ENCODE peak calls at places on chromosomes 6 and 20, in five cellular contexts. One of them, this sample, is unnamed.

GRCh38 chr6:26400626-26401025 is 1.4 kb upstream of the BTN3A1 start:
- DNase-seq in stomach: no peak
- DNase-seq in caudate nucleus: no peak
- DNase-seq in esophagus squamous epithelium: no peak
- DNase-seq in pancreas: no peak
- DNase-seq in this sample: no peak

GRCh38 chr6:157116420-157116819 is 206.9 kb downstream of the TMEM242 start:
- DNase-seq in esophagus squamous epithelium: no peak
- DNase-seq in pancreas: no peak
- DNase-seq in caudate nucleus: no peak
- DNase-seq in stomach: no peak
- DNase-seq in this sample: no peak

GRCh38 chr6:37868447-37868825 is 48.9 kb downstream of the ZFAND3 start:
- DNase-seq in stomach: no peak
- DNase-seq in pancreas: no peak
- DNase-seq in caudate nucleus: no peak
- DNase-seq in esophagus squamous epithelium: no peak
- DNase-seq in this sample: no peak

GRCh38 chr6:14765106-14765505 is 480.8 kb upstream of the JARID2 start:
- DNase-seq in esophagus squamous epithelium: no peak
- DNase-seq in caudate nucleus: no peak
- DNase-seq in stomach: no peak
- DNase-seq in pancreas: no peak
- DNase-seq in this sample: no peak

GRCh38 chr20:31740208-31740607 is 1.1 kb downstream of the TPX2 start:
- DNase-seq in caudate nucleus: no peak
- DNase-seq in pancreas: no peak
- DNase-seq in esophagus squamous epithelium: no peak
- DNase-seq in stomach: no peak
- DNase-seq in this sample: no peak

GRCh38 chr20:13221673-13222318 is 722 bp downstream of the ISM1 start:
- DNase-seq in caudate nucleus: no peak
- DNase-seq in pancreas: peak; percentile 70
- DNase-seq in stomach: no peak
- DNase-seq in esophagus squamous epithelium: no peak
- DNase-seq in this sample: no peak

GRCh38 chr6:8219352-8219943 is 117.1 kb upstream of the EEF1E1 start:
- DNase-seq in caudate nucleus: no peak
- DNase-seq in stomach: peak; percentile 42
- DNase-seq in esophagus squamous epithelium: no peak
- DNase-seq in pancreas: peak; percentile 46
- DNase-seq in this sample: no peak

GRCh38 chr6:17808609-17809008 is 101.9 kb upstream of the NUP153 start:
- DNase-seq in pancreas: no peak
- DNase-seq in caudate nucleus: no peak
- DNase-seq in stomach: no peak
- DNase-seq in esophagus squamous epithelium: no peak
- DNase-seq in this sample: no peak

GRCh38 chr6:69570126-69570525 is 226.7 kb downstream of the LMBRD1 start:
- DNase-seq in caudate nucleus: no peak
- DNase-seq in esophagus squamous epithelium: no peak
- DNase-seq in stomach: no peak
- DNase-seq in pancreas: no peak
- DNase-seq in this sample: no peak

GRCh38 chr6:33156964-33157363 is 35.3 kb downstream of the COL11A2 start:
- DNase-seq in pancreas: no peak
- DNase-seq in esophagus squamous epithelium: no peak
- DNase-seq in caudate nucleus: no peak
- DNase-seq in stomach: no peak
- DNase-seq in this sample: no peak

GRCh38 chr6:52929321-52930164 is 20.0 kb upstream of the GSTA3 start:
- DNase-seq in stomach: peak; percentile 66
- DNase-seq in pancreas: peak; percentile 30
- DNase-seq in caudate nucleus: no peak
- DNase-seq in esophagus squamous epithelium: no peak
- DNase-seq in this sample: no peak

GRCh38 chr6:109595998-109596397 is 95.0 kb downstream of the AK9 start:
- DNase-seq in caudate nucleus: no peak
- DNase-seq in stomach: no peak
- DNase-seq in esophagus squamous epithelium: no peak
- DNase-seq in pancreas: no peak
- DNase-seq in this sample: no peak

GRCh38 chr6:75922226-75922625 is 150.2 kb downstream of the IMPG1 start:
- DNase-seq in stomach: no peak
- DNase-seq in esophagus squamous epithelium: no peak
- DNase-seq in pancreas: no peak
- DNase-seq in caudate nucleus: no peak
- DNase-seq in this sample: no peak

GRCh38 chr6:90121982-90122381 is 174.7 kb downstream of the BACH2 start:
- DNase-seq in pancreas: no peak
- DNase-seq in stomach: no peak
- DNase-seq in esophagus squamous epithelium: no peak
- DNase-seq in caudate nucleus: no peak
- DNase-seq in this sample: no peak

GRCh38 chr6:134851548-134851947 is 98.4 kb downstream of the ALDH8A1 start:
- DNase-seq in caudate nucleus: no peak
- DNase-seq in esophagus squamous epithelium: no peak
- DNase-seq in stomach: no peak
- DNase-seq in pancreas: no peak
- DNase-seq in this sample: no peak

GRCh38 chr6:1396952-1397868 is 7.8 kb downstream of the FOXF2 start:
- DNase-seq in esophagus squamous epithelium: no peak
- DNase-seq in pancreas: peak; percentile 69
- DNase-seq in caudate nucleus: no peak
- DNase-seq in stomach: peak; percentile 75
- DNase-seq in this sample: no peak

GRCh38 chr20:38187512-38187911 is 22.4 kb upstream of the TGM2 start:
- DNase-seq in caudate nucleus: no peak
- DNase-seq in esophagus squamous epithelium: no peak
- DNase-seq in stomach: no peak
- DNase-seq in pancreas: no peak
- DNase-seq in this sample: no peak

GRCh38 chr6:125156496-125156895 is 2.9 kb downstream of the TPD52L1 start:
- DNase-seq in esophagus squamous epithelium: no peak
- DNase-seq in stomach: no peak
- DNase-seq in pancreas: no peak
- DNase-seq in caudate nucleus: no peak
- DNase-seq in this sample: no peak

GRCh38 chr6:106417572-106418147 is 57.1 kb downstream of the CRYBG1 start:
- DNase-seq in stomach: no peak
- DNase-seq in esophagus squamous epithelium: no peak
- DNase-seq in pancreas: no peak
- DNase-seq in caudate nucleus: no peak
- DNase-seq in this sample: no peak

GRCh38 chr20:38119446-38119845 is 45.6 kb downstream of the TGM2 start:
- DNase-seq in pancreas: no peak
- DNase-seq in caudate nucleus: no peak
- DNase-seq in stomach: peak; percentile 11
- DNase-seq in esophagus squamous epithelium: no peak
- DNase-seq in this sample: no peak

GRCh38 chr6:112478036-112478435 is 130.9 kb downstream of the RFPL4B start:
- DNase-seq in pancreas: no peak
- DNase-seq in caudate nucleus: no peak
- DNase-seq in stomach: no peak
- DNase-seq in esophagus squamous epithelium: no peak
- DNase-seq in this sample: no peak

GRCh38 chr6:111552241-111552744 is 53.4 kb downstream of the TRAF3IP2 start:
- DNase-seq in stomach: peak; percentile 82
- DNase-seq in caudate nucleus: no peak
- DNase-seq in pancreas: peak; percentile 74
- DNase-seq in esophagus squamous epithelium: no peak
- DNase-seq in this sample: peak; percentile 51

GRCh38 chr20:49956689-49957443 is 20.7 kb downstream of the RNF114 start:
- DNase-seq in esophagus squamous epithelium: no peak
- DNase-seq in stomach: no peak
- DNase-seq in pancreas: no peak
- DNase-seq in caudate nucleus: no peak
- DNase-seq in this sample: peak; percentile 63

GRCh38 chr6:30883743-30884520 is at the start of gene DDR1:
- DNase-seq in pancreas: peak; percentile 75
- DNase-seq in caudate nucleus: peak; percentile 66
- DNase-seq in stomach: peak; percentile 89
- DNase-seq in esophagus squamous epithelium: no peak
- DNase-seq in this sample: peak; percentile 82

GRCh38 chr6:101931766-101932165 is 538.3 kb downstream of the GRIK2 start:
- DNase-seq in pancreas: no peak
- DNase-seq in stomach: no peak
- DNase-seq in esophagus squamous epithelium: no peak
- DNase-seq in caudate nucleus: no peak
- DNase-seq in this sample: no peak

GRCh38 chr6:70980800-70981199 is 23.9 kb upstream of the B3GAT2 start:
- DNase-seq in esophagus squamous epithelium: no peak
- DNase-seq in pancreas: no peak
- DNase-seq in stomach: no peak
- DNase-seq in caudate nucleus: no peak
- DNase-seq in this sample: no peak

GRCh38 chr20:40702504-40702903 is 13.5 kb upstream of the MAFB start:
- DNase-seq in stomach: no peak
- DNase-seq in pancreas: no peak
- DNase-seq in esophagus squamous epithelium: no peak
- DNase-seq in caudate nucleus: no peak
- DNase-seq in this sample: no peak

GRCh38 chr6:166025149-166025898 is 142.3 kb downstream of the TBXT start:
- DNase-seq in caudate nucleus: no peak
- DNase-seq in esophagus squamous epithelium: no peak
- DNase-seq in stomach: no peak
- DNase-seq in pancreas: no peak
- DNase-seq in this sample: no peak

GRCh38 chr6:37862992-37863391 is 43.5 kb downstream of the ZFAND3 start:
- DNase-seq in pancreas: no peak
- DNase-seq in stomach: no peak
- DNase-seq in esophagus squamous epithelium: no peak
- DNase-seq in caudate nucleus: no peak
- DNase-seq in this sample: no peak

GRCh38 chr20:46563170-46563847 is 12.9 kb upstream of the OCSTAMP start:
- DNase-seq in stomach: no peak
- DNase-seq in caudate nucleus: no peak
- DNase-seq in pancreas: no peak
- DNase-seq in esophagus squamous epithelium: no peak
- DNase-seq in this sample: peak; percentile 41

GRCh38 chr6:84411060-84411629 is 183.7 kb upstream of the CEP162 start:
- DNase-seq in pancreas: no peak
- DNase-seq in caudate nucleus: no peak
- DNase-seq in esophagus squamous epithelium: no peak
- DNase-seq in stomach: no peak
- DNase-seq in this sample: no peak

GRCh38 chr20:24164360-24164759 is 175.8 kb upstream of the GGTLC1 start:
- DNase-seq in caudate nucleus: no peak
- DNase-seq in pancreas: no peak
- DNase-seq in stomach: no peak
- DNase-seq in esophagus squamous epithelium: no peak
- DNase-seq in this sample: no peak

GRCh38 chr20:37234254-37234581 is 27.4 kb downstream of the GHRH start:
- DNase-seq in esophagus squamous epithelium: no peak
- DNase-seq in pancreas: no peak
- DNase-seq in caudate nucleus: no peak
- DNase-seq in stomach: no peak
- DNase-seq in this sample: no peak

GRCh38 chr20:4664691-4665360 is 56.9 kb upstream of the PRND start:
- DNase-seq in caudate nucleus: no peak
- DNase-seq in stomach: no peak
- DNase-seq in esophagus squamous epithelium: no peak
- DNase-seq in pancreas: no peak
- DNase-seq in this sample: no peak

This sample was measured in amygdala.